ENCODE peak calls at places on chromosomes 4 and X, in five cellular contexts. M is SK-N-SH, C is K562, V is GM12878, S is HepG2. G is an unnamed sample.

GRCh38 chr4:155974476-155974749 is 20.7 kb upstream of the CTSO start:
- DNase-seq in M (no peak), C (no peak), V (peak), S (no peak), G (no peak)

GRCh38 chr4:125123710-125124109 is 191.0 kb upstream of the FAT4 start:
- DNase-seq in M (no peak), C (no peak), V (no peak), S (no peak), G (no peak)

GRCh38 chr4:94395541-94395940 is 52.9 kb upstream of the HPGDS start:
- DNase-seq in M (no peak), C (no peak), V (no peak), S (no peak), G (no peak)

GRCh38 chrX:44784241-44784640 is 59.6 kb upstream of the DUSP21 start:
- DNase-seq in M (no peak), C (no peak), V (no peak), S (no peak), G (no peak)

GRCh38 chr4:161629694-161630441 is 533.9 kb downstream of the FSTL5 start:
- DNase-seq in M (no peak), C (no peak), V (no peak), S (no peak), G (no peak)

GRCh38 chrX:128781506-128781905 is 729.3 kb upstream of the ACTRT1 start:
- DNase-seq in M (peak), C (no peak), V (no peak), S (peak), G (no peak)

GRCh38 chr4:141637565-141637964 is 1.2 kb downstream of the IL15 start:
- DNase-seq in M (no peak), C (no peak), V (no peak), S (no peak), G (no peak)

GRCh38 chrX:107823456-107823855 is 2.2 kb upstream of the MID2 start:
- DNase-seq in M (no peak), C (no peak), V (no peak), S (no peak), G (no peak)

GRCh38 chr4:183409956-183410355 is 34.5 kb upstream of the CDKN2AIP start:
- DNase-seq in M (no peak), C (no peak), V (no peak), S (no peak), G (no peak)

GRCh38 chrX:23822397-23822796 is 39.4 kb downstream of the SAT1 start:
- DNase-seq in M (no peak), C (no peak), V (no peak), S (peak), G (no peak)

GRCh38 chrX:123626962-123627361 is 105.9 kb downstream of the THOC2 start:
- DNase-seq in M (no peak), C (no peak), V (no peak), S (no peak), G (no peak)

GRCh38 chrX:123189318-123189717 is 5.2 kb downstream of the GRIA3 start:
- DNase-seq in M (no peak), C (no peak), V (no peak), S (no peak), G (no peak)

GRCh38 chrX:134013092-134013497 is 27.7 kb upstream of the GPC3 start:
- DNase-seq in M (no peak), C (no peak), V (no peak), S (no peak), G (no peak)

GRCh38 chr4:66842401-66842800 is 702.9 kb downstream of the CENPC start:
- DNase-seq in M (no peak), C (no peak), V (no peak), S (no peak), G (no peak)

GRCh38 chr4:109967798-109968520 is 55.3 kb downstream of the EGF start:
- DNase-seq in M (no peak), C (no peak), V (no peak), S (no peak), G (no peak)

GRCh38 chrX:65696613-65697012 is 29.2 kb downstream of the MSN start:
- DNase-seq in M (no peak), C (no peak), V (no peak), S (no peak), G (no peak)

GRCh38 chr4:86972997-86973396 is 38.2 kb downstream of the AFF1 start:
- DNase-seq in M (no peak), C (peak), V (no peak), S (peak), G (peak)

GRCh38 chrX:96721398-96721797 is 36.8 kb downstream of the DIAPH2 start:
- DNase-seq in M (no peak), C (no peak), V (peak), S (peak), G (no peak)

GRCh38 chr4:139077567-139078355 is 62.2 kb downstream of the NOCT start:
- DNase-seq in M (no peak), C (no peak), V (no peak), S (no peak), G (no peak)

GRCh38 chr4:74178798-74179197 is 20.9 kb downstream of the MTHFD2L start:
- DNase-seq in M (no peak), C (no peak), V (no peak), S (no peak), G (no peak)

GRCh38 chr4:134201216-134202098 is at the start of gene PABPC4L:
- DNase-seq in M (no peak), C (peak), V (no peak), S (no peak), G (no peak)

GRCh38 chrX:50643525-50644137 is 170.4 kb downstream of the SHROOM4 start:
- DNase-seq in M (no peak), C (no peak), V (no peak), S (no peak), G (no peak)

GRCh38 chr4:101865501-101866062 is 75.1 kb downstream of the BANK1 start:
- DNase-seq in M (no peak), C (no peak), V (no peak), S (peak), G (no peak)

GRCh38 chr4:52873861-52874343 is 11.8 kb downstream of the RASL11B start:
- DNase-seq in M (no peak), C (no peak), V (no peak), S (peak), G (no peak)

GRCh38 chr4:185210102-185210981 is 944 bp downstream of the SNX25 start:
- DNase-seq in M (peak), C (peak), V (no peak), S (peak), G (no peak)

GRCh38 chrX:49838374-49838773 is 9.3 kb downstream of the PAGE4 start:
- DNase-seq in M (peak), C (peak), V (no peak), S (peak), G (peak)

GRCh38 chr4:88533088-88533790 is 9.7 kb upstream of the PYURF start:
- DNase-seq in M (no peak), C (no peak), V (no peak), S (no peak), G (no peak)
- TF ChIP-seq REST in M (no peak), C (no peak), V (no peak), S (no peak), G (no peak)

DNA sequence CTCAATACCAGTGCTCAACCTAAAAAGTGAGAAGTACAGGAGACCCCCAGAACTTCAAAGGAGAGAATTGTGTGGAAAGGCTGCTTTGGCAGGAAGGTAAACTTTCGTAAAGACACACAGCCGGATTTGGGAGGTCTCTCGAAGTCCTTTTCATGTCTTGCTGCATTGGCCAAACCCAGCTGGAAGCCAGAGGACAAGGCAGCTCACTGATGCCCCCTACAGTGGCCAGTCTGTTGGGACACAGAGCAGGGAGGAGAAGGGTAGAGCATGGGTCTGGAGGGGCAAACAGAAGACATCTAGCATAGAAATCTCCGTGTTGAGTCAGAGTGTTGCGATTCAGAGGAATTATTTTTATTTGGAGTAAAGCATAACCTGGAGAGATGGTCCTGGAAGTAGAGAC is 198.9 kb downstream of the ANK2 start:
- DNase-seq in M (no peak), C (no peak), V (no peak), S (peak), G (no peak)
- TF ChIP-seq GABPA in M (no peak), C (no peak), V (no peak), S (no peak), G (no peak)

DNA sequence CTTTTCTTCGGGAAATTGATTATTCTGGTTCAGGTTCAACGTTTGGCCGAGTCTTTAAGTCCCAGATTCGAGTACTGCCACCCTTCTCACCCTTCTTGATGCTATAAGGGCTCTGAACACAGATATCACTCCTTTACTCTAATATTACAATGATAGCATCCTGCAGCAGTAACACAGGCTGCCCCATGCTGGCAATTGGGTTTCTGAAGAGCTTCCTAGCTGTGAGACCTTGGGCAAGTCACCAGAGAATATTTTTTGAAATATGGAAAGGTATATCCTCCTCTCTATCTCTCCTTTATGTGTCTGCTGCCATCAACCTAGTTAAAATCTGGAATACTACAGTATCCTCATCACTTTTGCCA is 297 bp upstream of the MTMR8 start:
- DNase-seq in M (no peak), C (no peak), V (no peak), S (no peak), G (no peak)
- H3K4me3 ChIP-seq in M (peak), C (peak), V (peak), S (no peak), G (peak)

GRCh38 chr4:48490680-48491513 is 845 bp downstream of the ZAR1 start:
- DNase-seq in M (no peak), C (no peak), V (no peak), S (no peak), G (peak)
- TF ChIP-seq REST in M (no peak), C (no peak), V (no peak), S (no peak), G (no peak)

G was measured in HL-60.